ENCODE peak calls at places on chromosomes 7 and 10, in five cellular contexts. O is A549, Z is HepG2, Y is K562, U is GM12878. M is an unnamed sample.

GRCh38 chr10:51879238-51879637 is 179.8 kb upstream of the CSTF2T start:
- DNase-seq in Y (no peak), U (peak), O (peak), Z (no peak), M (peak)

GRCh38 chr10:122139627-122140151 is 131.4 kb upstream of the BTBD16 start:
- DNase-seq in Z (no peak), O (no peak), Y (no peak), U (no peak), M (no peak)

GRCh38 chr10:86164216-86164774 is 202.3 kb downstream of the GRID1 start:
- DNase-seq in Z (peak), O (no peak), U (no peak), Y (no peak), M (no peak)

GRCh38 chr10:65348637-65349036 is 1577.2 kb upstream of the LRRTM3 start:
- DNase-seq in Y (no peak), U (no peak), O (no peak), Z (no peak), M (no peak)

GRCh38 chr7:4201566-4201965 is 480.5 kb upstream of the FOXK1 start:
- DNase-seq in Z (no peak), O (no peak), Y (no peak), U (no peak), M (no peak)

GRCh38 chr7:102006695-102007094 is 189.3 kb downstream of the CUX1 start:
- DNase-seq in O (no peak), Y (no peak), U (no peak), Z (no peak), M (no peak)

GRCh38 chr10:22319559-22320558 is 1.0 kb upstream of the BMI1 start:
- DNase-seq in Z (no peak), O (no peak), Y (peak), U (no peak), M (no peak)

GRCh38 chr10:111128331-111129167 is 51.7 kb downstream of the ADRA2A start:
- DNase-seq in U (no peak), O (peak), Y (peak), Z (no peak), M (peak)

GRCh38 chr10:95864906-95865813 is 42.6 kb upstream of the CC2D2B start:
- DNase-seq in Y (peak), U (peak), Z (peak), O (peak), M (peak)

GRCh38 chr7:100489824-100490223 is 6.1 kb downstream of the NYAP1 start:
- DNase-seq in Y (peak), O (peak), Z (peak), U (no peak), M (peak)

GRCh38 chr7:55481126-55481525 is 91.2 kb downstream of the VOPP1 start:
- DNase-seq in O (no peak), Y (no peak), U (no peak), Z (no peak), M (no peak)

GRCh38 chr7:40506158-40506557 is 371.4 kb downstream of the SUGCT start:
- DNase-seq in O (no peak), Z (no peak), U (no peak), Y (no peak), M (no peak)

GRCh38 chr7:16918288-16918895 is 36.6 kb upstream of the AGR3 start:
- DNase-seq in U (no peak), Z (peak), O (peak), Y (peak), M (peak)
- TF ChIP-seq BHLHE40 in U (no peak), Z (no peak), O (no peak), Y (no peak), M (no peak)

GRCh38 chr10:119665901-119666708 is 14.9 kb downstream of the BAG3 start:
- DNase-seq in O (no peak), Y (no peak), U (no peak), Z (peak), M (peak)
- H3K4me2 ChIP-seq in O (peak), Y (no peak), U (no peak), Z (peak), M (peak)

GRCh38 chr7:17769918-17770317 is 170.4 kb downstream of the SNX13 start:
- DNase-seq in U (no peak), O (peak), Z (peak), Y (peak), M (peak)
- TF ChIP-seq BHLHE40 in U (no peak), O (no peak), Z (no peak), Y (no peak), M (no peak)

GRCh38 chr7:148706368-148706767 is 7.7 kb downstream of the CUL1 start:
- DNase-seq in U (no peak), O (no peak), Z (peak), Y (no peak), M (no peak)
- H3K4me2 ChIP-seq in U (no peak), O (no peak), Z (peak), Y (no peak), M (no peak)

GRCh38 chr10:12749760-12750478 is 251.6 kb downstream of the CCDC3 start:
- DNase-seq in Y (no peak), Z (no peak), U (no peak), O (no peak), M (no peak)
- TF ChIP-seq BHLHE40 in Y (no peak), Z (no peak), U (no peak), O (no peak), M (no peak)

M was measured in IMR-90.